ENCODE peak calls at places on chromosomes 16 and 17, in eight cellular contexts. U is activated CD4-positive, alpha-beta T cell treated with anti-CD3 and anti-CD28 coated beads, Interleukin-2, amount 50 U/mL, for 4 hours; F is stimulated activated CD4-positive, alpha-beta T cell treated with anti-CD3 and anti-CD28 coated beads, Interleukin-1b, Interleukin-23, amount 100 ng/mL, for 4 hours; S is CD8-positive, alpha-beta memory T cell; G is tibial nerve; E is H7; H is activated naive CD8-positive, alpha-beta T cell treated with anti-CD3 and anti-CD28 coated beads, Interleukin-2, amount 50 U/mL, for 24 hours; N is glutamatergic neuron. Z is an unnamed sample.

GRCh38 chr17:74922172-74922571 is 883 bp downstream of the USH1G start:
- DNase-seq in U (no peak), F (no peak), S (no peak), G (no peak), E (no peak), H (no peak), N (no peak), Z (no peak)

GRCh38 chr16:55014022-55014421 is 83.4 kb downstream of the IRX5 start:
- DNase-seq in U (no peak), F (no peak), S (no peak), G (no peak), E (no peak), H (no peak), N (no peak), Z (no peak)

GRCh38 chr17:56679767-56680422 is 86.4 kb downstream of the NOG start:
- DNase-seq in U (no peak), F (no peak), S (no peak), G (no peak), E (no peak), H (no peak), N (no peak), Z (no peak)

GRCh38 chr16:65297453-65297852 is 175.6 kb upstream of the CDH11 start:
- DNase-seq in U (no peak), F (no peak), S (no peak), G (no peak), E (no peak), H (no peak), N (no peak), Z (no peak)

GRCh38 chr17:17206149-17206912 is at the start of gene PLD6:
- DNase-seq in U (peak; percentile 93), F (peak; percentile 94), S (peak; percentile 94), G (peak; percentile 79), E (peak; percentile 65), H (peak; percentile 91), N (no peak), Z (peak; percentile 99)

GRCh38 chr16:48102083-48103008 is 53.4 kb downstream of the ABCC12 start:
- DNase-seq in U (no peak), F (no peak), S (no peak), G (no peak), E (no peak), H (no peak), N (no peak), Z (no peak)

GRCh38 chr16:83561876-83562275 is 245.9 kb upstream of the HSBP1 start:
- DNase-seq in U (no peak), F (no peak), S (no peak), G (no peak), E (no peak), H (no peak), N (no peak), Z (no peak)

GRCh38 chr17:42188749-42189650 is 3.7 kb upstream of the HCRT start:
- DNase-seq in U (no peak), F (no peak), S (no peak), G (no peak), E (peak; percentile 8), H (no peak), N (no peak), Z (no peak)

GRCh38 chr17:58506354-58507080 is 7.9 kb downstream of the MTMR4 start:
- DNase-seq in U (no peak), F (no peak), S (no peak), G (no peak), E (no peak), H (no peak), N (no peak), Z (no peak)

GRCh38 chr16:38941-39892 is 14.2 kb downstream of the POLR3K start:
- DNase-seq in U (peak; percentile 25), F (no peak), S (peak; percentile 64), G (no peak), E (peak; percentile 48), H (peak; percentile 46), N (no peak), Z (peak; percentile 66)

GRCh38 chr17:79945591-79946255 is 89.9 kb downstream of the TBC1D16 start:
- DNase-seq in U (no peak), F (no peak), S (no peak), G (no peak), E (peak; percentile 44), H (no peak), N (no peak), Z (no peak)

GRCh38 chr17:2263183-2263954 is 40.2 kb downstream of the SMG6 start:
- DNase-seq in U (no peak), F (no peak), S (no peak), G (no peak), E (no peak), H (no peak), N (no peak), Z (no peak)

GRCh38 chr17:75693500-75694481 is 26.7 kb downstream of the SAP30BP start:
- DNase-seq in U (no peak), F (no peak), S (no peak), G (peak; percentile 78), E (peak; percentile 88), H (no peak), N (peak; percentile 30), Z (no peak)

GRCh38 chr17:596763-597644 is 117.6 kb downstream of the VPS53 start:
- DNase-seq in U (peak; percentile 7), F (no peak), S (no peak), G (no peak), E (no peak), H (peak; percentile 22), N (no peak), Z (no peak)

GRCh38 chr16:48383204-48383876 is 1.9 kb downstream of the SIAH1 start:
- DNase-seq in U (no peak), F (no peak), S (no peak), G (no peak), E (no peak), H (no peak), N (no peak), Z (no peak)

GRCh38 chr17:17666111-17666714 is 15.0 kb upstream of the RAI1 start:
- DNase-seq in U (no peak), F (no peak), S (no peak), G (no peak), E (peak; percentile 47), H (no peak), N (no peak), Z (no peak)

GRCh38 chr16:88882358-88883030 is 16.0 kb upstream of the PABPN1L start:
- DNase-seq in U (no peak), F (peak; percentile 6), S (no peak), G (no peak), E (no peak), H (no peak), N (no peak), Z (no peak)

GRCh38 chr16:11306997-11307638 is 26.0 kb upstream of the PRM1 start:
- DNase-seq in U (no peak), F (no peak), S (no peak), G (no peak), E (no peak), H (no peak), N (no peak), Z (no peak)

GRCh38 chr16:83935858-83936255 is 17.2 kb upstream of the OSGIN1 start:
- DNase-seq in U (no peak), F (no peak), S (no peak), G (no peak), E (no peak), H (no peak), N (peak; percentile 6), Z (no peak)

GRCh38 chr17:34116306-34116705 is 138.8 kb upstream of the CCL2 start:
- DNase-seq in U (no peak), F (no peak), S (no peak), G (no peak), E (no peak), H (no peak), N (no peak), Z (no peak)

GRCh38 chr16:17377360-17378324 is 93.1 kb downstream of the XYLT1 start:
- DNase-seq in U (no peak), F (no peak), S (no peak), G (no peak), E (no peak), H (no peak), N (no peak), Z (peak; percentile 76)

GRCh38 chr16:1863681-1864460 is 8.1 kb downstream of the MEIOB start:
- DNase-seq in U (no peak), F (no peak), S (peak; percentile 11), G (no peak), E (no peak), H (no peak), N (no peak), Z (peak; percentile 13)

GRCh38 chr16:50282955-50283631 is 16.7 kb downstream of the ADCY7 start:
- DNase-seq in U (no peak), F (no peak), S (no peak), G (no peak), E (no peak), H (no peak), N (no peak), Z (no peak)

GRCh38 chr17:82244413-82245140 is 15.7 kb downstream of the SLC16A3 start:
- DNase-seq in U (no peak), F (no peak), S (no peak), G (no peak), E (peak; percentile 79), H (no peak), N (no peak), Z (no peak)

GRCh38 chr17:37516131-37516561 is 26.5 kb downstream of the DUSP14 start:
- DNase-seq in U (no peak), F (no peak), S (no peak), G (no peak), E (no peak), H (no peak), N (no peak), Z (no peak)

GRCh38 chr17:58172369-58173071 is 5.7 kb downstream of the OR4D2 start:
- DNase-seq in U (peak; percentile 34), F (no peak), S (peak; percentile 59), G (no peak), E (peak; percentile 74), H (peak; percentile 30), N (no peak), Z (peak; percentile 11)

GRCh38 chr17:10789694-10790271 is 14.1 kb downstream of the TMEM238L start:
- DNase-seq in U (no peak), F (no peak), S (no peak), G (no peak), E (no peak), H (no peak), N (no peak), Z (no peak)

GRCh38 chr16:85303354-85303883 is 191.1 kb upstream of the CIBAR2 start:
- DNase-seq in U (peak; percentile 62), F (peak; percentile 60), S (peak; percentile 59), G (no peak), E (peak; percentile 96), H (peak; percentile 85), N (peak; percentile 85), Z (peak; percentile 83)

GRCh38 chr17:16304832-16305231 is 48.4 kb downstream of the CENPV start:
- DNase-seq in U (no peak), F (no peak), S (no peak), G (no peak), E (peak; percentile 61), H (peak; percentile 10), N (no peak), Z (no peak)

GRCh38 chr17:64343071-64343774 is 47.4 kb downstream of the PECAM1 start:
- DNase-seq in U (no peak), F (no peak), S (no peak), G (no peak), E (no peak), H (no peak), N (no peak), Z (no peak)